ENCODE peak calls at places on chromosomes 1 and 21, in eight cellular contexts. One of them, this sample, is unnamed.

GRCh38 chr1:20185834-20186782 is at the start of the genes PLA2G2C and UBXN10:
- DNase-seq in GM12892: no peak
- DNase-seq in stimulated activated CD4-positive, alpha-beta T cell treated with anti-CD3 and anti-CD28 coated beads, Interleukin-15, amount 100 ng/mL, for 24 hours: peak
- DNase-seq in midbrain: peak
- DNase-seq in left colon: peak
- DNase-seq in type B pancreatic cell: peak
- DNase-seq in neural crest cell: peak
- DNase-seq in GM03348: peak
- DNase-seq in this sample: no peak

GRCh38 chr1:10795305-10796021 is 983 bp downstream of the CASZ1 start:
- DNase-seq in GM12892: no peak
- DNase-seq in stimulated activated CD4-positive, alpha-beta T cell treated with anti-CD3 and anti-CD28 coated beads, Interleukin-15, amount 100 ng/mL, for 24 hours: no peak
- DNase-seq in midbrain: no peak
- DNase-seq in left colon: peak
- DNase-seq in type B pancreatic cell: no peak
- DNase-seq in neural crest cell: no peak
- DNase-seq in GM03348: peak
- DNase-seq in this sample: no peak

GRCh38 chr1:109985251-109986053 is 887 bp downstream of the AHCYL1 start:
- DNase-seq in GM12892: no peak
- DNase-seq in stimulated activated CD4-positive, alpha-beta T cell treated with anti-CD3 and anti-CD28 coated beads, Interleukin-15, amount 100 ng/mL, for 24 hours: no peak
- DNase-seq in midbrain: no peak
- DNase-seq in left colon: no peak
- DNase-seq in type B pancreatic cell: no peak
- DNase-seq in neural crest cell: no peak
- DNase-seq in GM03348: no peak
- DNase-seq in this sample: no peak

GRCh38 chr1:185846672-185847440 is 112.7 kb downstream of the HMCN1 start:
- DNase-seq in GM12892: no peak
- DNase-seq in stimulated activated CD4-positive, alpha-beta T cell treated with anti-CD3 and anti-CD28 coated beads, Interleukin-15, amount 100 ng/mL, for 24 hours: no peak
- DNase-seq in midbrain: no peak
- DNase-seq in left colon: no peak
- DNase-seq in type B pancreatic cell: no peak
- DNase-seq in neural crest cell: no peak
- DNase-seq in GM03348: peak
- DNase-seq in this sample: no peak

GRCh38 chr21:39316062-39316461 is 2.6 kb upstream of the BRWD1 start:
- DNase-seq in GM12892: no peak
- DNase-seq in stimulated activated CD4-positive, alpha-beta T cell treated with anti-CD3 and anti-CD28 coated beads, Interleukin-15, amount 100 ng/mL, for 24 hours: no peak
- DNase-seq in midbrain: no peak
- DNase-seq in left colon: no peak
- DNase-seq in type B pancreatic cell: no peak
- DNase-seq in neural crest cell: no peak
- DNase-seq in GM03348: no peak
- DNase-seq in this sample: no peak

GRCh38 chr1:1616045-1616821 is 933 bp downstream of the MIB2 start:
- DNase-seq in GM12892: no peak
- DNase-seq in stimulated activated CD4-positive, alpha-beta T cell treated with anti-CD3 and anti-CD28 coated beads, Interleukin-15, amount 100 ng/mL, for 24 hours: peak
- DNase-seq in midbrain: peak
- DNase-seq in left colon: peak
- DNase-seq in type B pancreatic cell: no peak
- DNase-seq in neural crest cell: no peak
- DNase-seq in GM03348: peak
- DNase-seq in this sample: no peak

GRCh38 chr1:154429118-154429517 is 24.0 kb downstream of the IL6R start:
- DNase-seq in GM12892: no peak
- DNase-seq in stimulated activated CD4-positive, alpha-beta T cell treated with anti-CD3 and anti-CD28 coated beads, Interleukin-15, amount 100 ng/mL, for 24 hours: no peak
- DNase-seq in midbrain: peak
- DNase-seq in left colon: no peak
- DNase-seq in type B pancreatic cell: no peak
- DNase-seq in neural crest cell: no peak
- DNase-seq in GM03348: no peak
- DNase-seq in this sample: no peak

GRCh38 chr1:155940993-155941844 is at the start of gene RXFP4:
- DNase-seq in GM12892: no peak
- DNase-seq in stimulated activated CD4-positive, alpha-beta T cell treated with anti-CD3 and anti-CD28 coated beads, Interleukin-15, amount 100 ng/mL, for 24 hours: peak
- DNase-seq in midbrain: no peak
- DNase-seq in left colon: peak
- DNase-seq in type B pancreatic cell: no peak
- DNase-seq in neural crest cell: no peak
- DNase-seq in GM03348: no peak
- DNase-seq in this sample: no peak

GRCh38 chr1:117392776-117393175 is 25.5 kb downstream of the MAN1A2 start:
- DNase-seq in GM12892: no peak
- DNase-seq in stimulated activated CD4-positive, alpha-beta T cell treated with anti-CD3 and anti-CD28 coated beads, Interleukin-15, amount 100 ng/mL, for 24 hours: no peak
- DNase-seq in midbrain: no peak
- DNase-seq in left colon: no peak
- DNase-seq in type B pancreatic cell: no peak
- DNase-seq in neural crest cell: no peak
- DNase-seq in GM03348: no peak
- DNase-seq in this sample: no peak

GRCh38 chr1:90616395-90616794 is 100.7 kb downstream of the BARHL2 start:
- DNase-seq in GM12892: no peak
- DNase-seq in stimulated activated CD4-positive, alpha-beta T cell treated with anti-CD3 and anti-CD28 coated beads, Interleukin-15, amount 100 ng/mL, for 24 hours: peak
- DNase-seq in midbrain: no peak
- DNase-seq in left colon: peak
- DNase-seq in type B pancreatic cell: no peak
- DNase-seq in neural crest cell: no peak
- DNase-seq in GM03348: no peak
- DNase-seq in this sample: peak

GRCh38 chr1:183277821-183278735 is 92.0 kb downstream of the LAMC2 start:
- DNase-seq in GM12892: no peak
- DNase-seq in stimulated activated CD4-positive, alpha-beta T cell treated with anti-CD3 and anti-CD28 coated beads, Interleukin-15, amount 100 ng/mL, for 24 hours: no peak
- DNase-seq in midbrain: no peak
- DNase-seq in left colon: no peak
- DNase-seq in type B pancreatic cell: no peak
- DNase-seq in neural crest cell: no peak
- DNase-seq in GM03348: peak
- DNase-seq in this sample: no peak

GRCh38 chr1:225508538-225509375 is 80.9 kb upstream of the LBR start:
- DNase-seq in GM12892: no peak
- DNase-seq in stimulated activated CD4-positive, alpha-beta T cell treated with anti-CD3 and anti-CD28 coated beads, Interleukin-15, amount 100 ng/mL, for 24 hours: no peak
- DNase-seq in midbrain: peak
- DNase-seq in left colon: no peak
- DNase-seq in type B pancreatic cell: no peak
- DNase-seq in neural crest cell: no peak
- DNase-seq in GM03348: peak
- DNase-seq in this sample: peak

GRCh38 chr21:34510148-34511142 is 1.6 kb downstream of the KCNE1 start:
- DNase-seq in GM12892: peak
- DNase-seq in stimulated activated CD4-positive, alpha-beta T cell treated with anti-CD3 and anti-CD28 coated beads, Interleukin-15, amount 100 ng/mL, for 24 hours: peak
- DNase-seq in midbrain: peak
- DNase-seq in left colon: peak
- DNase-seq in type B pancreatic cell: no peak
- DNase-seq in neural crest cell: peak
- DNase-seq in GM03348: peak
- DNase-seq in this sample: no peak

This sample was measured in anterior cingulate cortex.